ENCODE peak calls at places on chromosomes 16 and 17, in four cellular contexts. B, H, G and I are unnamed samples.
A peak's percentile ranks its signal among the peaks of the same experiment; 100 is the strongest.

GRCh38 chr17:40884708-40885512 is at the start of gene KRT20:
- DNase-seq in G (no peak), H (no peak), B (no peak), I (no peak)

GRCh38 chr17:40577611-40578065 is 12.4 kb upstream of the CCR7 start:
- DNase-seq in H (no peak), B (no peak), G (no peak), I (peak; percentile 63)

GRCh38 chr16:59665618-59666220 is 931.6 kb upstream of the GOT2 start:
- DNase-seq in G (no peak), B (no peak), H (no peak), I (no peak)

GRCh38 chr17:75549246-75550138 is 24.0 kb downstream of the LLGL2 start:
- DNase-seq in G (no peak), H (no peak), B (peak; percentile 56), I (no peak)

GRCh38 chr16:2836646-2837508 is 6.8 kb downstream of the ZG16B start:
- DNase-seq in B (no peak), G (no peak), H (no peak), I (no peak)

GRCh38 chr17:82414548-82415281 is 3.4 kb upstream of the HEXD start:
- DNase-seq in G (peak; percentile 43), H (peak; percentile 68), B (no peak), I (peak; percentile 74)

GRCh38 chr17:73900516-73900915 is 256.3 kb upstream of the SDK2 start:
- DNase-seq in B (no peak), G (no peak), H (no peak), I (no peak)

GRCh38 chr16:84687715-84688114 is 12.1 kb upstream of the USP10 start:
- DNase-seq in B (no peak), G (no peak), H (no peak), I (peak; percentile 23)

GRCh38 chr17:13735444-13735843 is 133.7 kb upstream of the HS3ST3A1 start:
- DNase-seq in H (no peak), G (no peak), B (no peak), I (no peak)

GRCh38 chr16:84563316-84563715 is 54.6 kb downstream of the COTL1 start:
- DNase-seq in B (no peak), H (no peak), G (no peak), I (no peak)

GRCh38 chr17:70327279-70327678 is 157.9 kb downstream of the KCNJ2 start:
- DNase-seq in G (no peak), H (no peak), B (no peak), I (no peak)

GRCh38 chr16:23578096-23578830 is 17.9 kb downstream of the NDUFAB1 start:
- DNase-seq in H (no peak), G (no peak), B (no peak), I (no peak)

GRCh38 chr17:43125967-43126910 is 1.1 kb upstream of the BRCA1 start:
- DNase-seq in H (no peak), B (no peak), G (no peak), I (no peak)

GRCh38 chr16:58862334-58863024 is 128.4 kb upstream of the GOT2 start:
- DNase-seq in B (no peak), G (no peak), H (no peak), I (no peak)

GRCh38 chr17:45771473-45771959 is 12.6 kb upstream of the CRHR1 start:
- DNase-seq in G (no peak), B (no peak), H (no peak), I (no peak)

GRCh38 chr17:40430272-40431230 is 12.7 kb upstream of the IGFBP4 start:
- DNase-seq in B (no peak), H (no peak), G (no peak), I (no peak)

GRCh38 chr16:66588981-66589713 is 9.9 kb downstream of the CMTM2 start:
- DNase-seq in H (peak; percentile 44), G (peak; percentile 30), B (no peak), I (peak; percentile 53)

GRCh38 chr17:51499906-51500305 is 239.6 kb downstream of the UTP18 start:
- DNase-seq in G (no peak), B (no peak), H (no peak), I (no peak)

GRCh38 chr17:9594065-9594464 is 17.6 kb downstream of the CFAP52 start:
- DNase-seq in G (no peak), H (no peak), B (no peak), I (no peak)

GRCh38 chr17:75036643-75037268 is 10.0 kb downstream of the ATP5PD start:
- DNase-seq in B (peak; percentile 46), H (peak; percentile 63), G (peak; percentile 64), I (peak; percentile 92)

GRCh38 chr17:7842950-7843535 is 9.0 kb downstream of the KDM6B start:
- DNase-seq in B (no peak), H (peak; percentile 47), G (no peak), I (peak; percentile 57)

GRCh38 chr17:82679586-82680465 is 18.7 kb downstream of the RAB40B start:
- DNase-seq in B (no peak), H (no peak), G (no peak), I (no peak)

GRCh38 chr17:44351464-44351863 is 6.4 kb downstream of the GRN start:
- DNase-seq in G (no peak), B (no peak), H (no peak), I (no peak)

GRCh38 chr16:84045818-84046470 is 3.3 kb upstream of the SLC38A8 start:
- DNase-seq in G (no peak), B (no peak), H (no peak), I (no peak)